ENCODE peak calls at places on chromosome 7, in five cellular contexts. A is neuronal stem cell, R is GM13976, Z is bronchial epithelial cell, B is RCC 7860. F is an unnamed sample.

GRCh38 chr7:72437610-72438009 is 25.5 kb upstream of the CALN1 start:
- DNase-seq in A (no peak), R (no peak), Z (no peak), B (no peak), F (no peak)

GRCh38 chr7:120554960-120555571 is 282.1 kb downstream of the KCND2 start:
- DNase-seq in A (peak; percentile 45), R (peak; percentile 44), Z (peak; percentile 59), B (peak; percentile 39), F (peak; percentile 46)

GRCh38 chr7:143507534-143507933 is 29.9 kb downstream of the TAS2R41 start:
- DNase-seq in A (no peak), R (no peak), Z (no peak), B (no peak), F (no peak)

GRCh38 chr7:4048336-4048735 is 633.8 kb upstream of the FOXK1 start:
- DNase-seq in A (no peak), R (peak; percentile 12), Z (no peak), B (no peak), F (no peak)

GRCh38 chr7:28211006-28211405 is 30.4 kb upstream of the JAZF1 start:
- DNase-seq in A (no peak), R (no peak), Z (no peak), B (no peak), F (peak; percentile 17)

GRCh38 chr7:84610390-84610789 is 415.8 kb upstream of the SEMA3A start:
- DNase-seq in A (no peak), R (no peak), Z (no peak), B (no peak), F (no peak)

GRCh38 chr7:30924624-30925023 is 13.0 kb downstream of the AQP1 start:
- DNase-seq in A (no peak), R (peak; percentile 12), Z (no peak), B (no peak), F (peak; percentile 3)

GRCh38 chr7:55309040-55309991 is 55.8 kb upstream of the LANCL2 start:
- DNase-seq in A (no peak), R (peak; percentile 67), Z (no peak), B (no peak), F (no peak)

GRCh38 chr7:107208046-107208458 is 39.2 kb downstream of the HBP1 start:
- DNase-seq in A (no peak), R (no peak), Z (no peak), B (no peak), F (no peak)

GRCh38 chr7:123811056-123811455 is 33.9 kb upstream of the HYAL4 start:
- DNase-seq in A (no peak), R (no peak), Z (peak; percentile 92), B (no peak), F (no peak)

GRCh38 chr7:46054290-46054689 is 133.2 kb upstream of the IGFBP3 start:
- DNase-seq in A (no peak), R (no peak), Z (no peak), B (no peak), F (no peak)

GRCh38 chr7:137968890-137969289 is 33.0 kb downstream of the CREB3L2 start:
- DNase-seq in A (no peak), R (no peak), Z (no peak), B (no peak), F (no peak)

GRCh38 chr7:99571768-99572167 is 13.3 kb downstream of the ZNF655 start:
- DNase-seq in A (no peak), R (no peak), Z (no peak), B (no peak), F (no peak)

GRCh38 chr7:17986826-17987225 is 40.8 kb downstream of the PRPS1L1 start:
- DNase-seq in A (no peak), R (no peak), Z (peak; percentile 74), B (no peak), F (no peak)

GRCh38 chr7:88217675-88218427 is 2.0 kb downstream of the SRI start:
- DNase-seq in A (no peak), R (peak; percentile 74), Z (no peak), B (peak; percentile 18), F (no peak)

GRCh38 chr7:561631-562393 is 42.2 kb upstream of the PDGFA start:
- DNase-seq in A (no peak), R (no peak), Z (no peak), B (peak; percentile 66), F (no peak)

GRCh38 chr7:151506901-151507382 is 12.8 kb downstream of the RHEB start:
- DNase-seq in A (no peak), R (no peak), Z (peak; percentile 27), B (no peak), F (no peak)

GRCh38 chr7:33534830-33535229 is 370.5 kb upstream of the BMPER start:
- DNase-seq in A (peak; percentile 3), R (no peak), Z (no peak), B (no peak), F (no peak)

GRCh38 chr7:124701955-124702354 is 63.6 kb downstream of the GPR37 start:
- DNase-seq in A (no peak), R (no peak), Z (peak; percentile 76), B (no peak), F (no peak)

GRCh38 chr7:106329971-106330733 is 45.4 kb upstream of the NAMPT start:
- DNase-seq in A (no peak), R (no peak), Z (peak; percentile 58), B (peak; percentile 69), F (no peak)

GRCh38 chr7:155509725-155510551 is 36.4 kb downstream of the CNPY1 start:
- DNase-seq in A (no peak), R (no peak), Z (no peak), B (no peak), F (no peak)

GRCh38 chr7:5550831-5551230 is 127.2 kb upstream of the TNRC18 start:
- DNase-seq in A (no peak), R (no peak), Z (no peak), B (no peak), F (no peak)

F was measured in BE2C.